ENCODE peak calls at places on chromosomes 2 and 18, in nine cellular contexts. Z is hypothalamus; Q is activated T-cell treated with anti-CD3 and anti-CD28 coated beads for 4 hours; E is left colon; P is A549; R is stimulated activated CD4-positive, alpha-beta T cell treated with anti-CD3 and anti-CD28 coated beads, Interleukin-1b, Interleukin-23, amount 100 ng/mL, for 4 hours; M is heart right ventricle; F is T1000; H is foreskin fibroblast. B is an unnamed sample.

GRCh38 chr2:226913641-226914040 is 77.8 kb downstream of the RHBDD1 start:
- DNase-seq in Z (no peak), Q (no peak), E (no peak), P (no peak), R (no peak), M (no peak), F (no peak), H (no peak), B (no peak)

GRCh38 chr2:71938108-71938507 is 209.6 kb downstream of the CYP26B1 start:
- DNase-seq in Z (no peak), Q (no peak), E (no peak), P (no peak), R (no peak), M (no peak), F (no peak), H (no peak), B (no peak)

GRCh38 chr18:24136967-24137373 is 1.9 kb upstream of the CABYR start:
- DNase-seq in Z (no peak), Q (no peak), E (no peak), P (peak), R (no peak), M (no peak), F (no peak), H (no peak), B (no peak)

GRCh38 chr2:85584354-85584856 is at the start of gene VAMP5:
- DNase-seq in Z (peak), Q (no peak), E (peak), P (no peak), R (no peak), M (no peak), F (no peak), H (no peak), B (no peak)

GRCh38 chr2:64905338-64906024 is 83.7 kb upstream of the SLC1A4 start:
- DNase-seq in Z (no peak), Q (no peak), E (peak), P (no peak), R (no peak), M (no peak), F (no peak), H (no peak), B (peak)

GRCh38 chr18:62720766-62721613 is 5.6 kb downstream of the PHLPP1 start:
- DNase-seq in Z (no peak), Q (no peak), E (no peak), P (no peak), R (no peak), M (no peak), F (no peak), H (no peak), B (no peak)

GRCh38 chr2:234463626-234464290 is 33.1 kb downstream of the ARL4C start:
- DNase-seq in Z (no peak), Q (peak), E (peak), P (peak), R (peak), M (no peak), F (no peak), H (no peak), B (no peak)

GRCh38 chr2:130828461-130828860 is 8.3 kb upstream of the ARHGEF4 start:
- DNase-seq in Z (no peak), Q (no peak), E (no peak), P (peak), R (no peak), M (no peak), F (no peak), H (no peak), B (no peak)

GRCh38 chr2:140275427-140275826 is 1495.2 kb upstream of the NXPH2 start:
- DNase-seq in Z (no peak), Q (no peak), E (no peak), P (no peak), R (no peak), M (no peak), F (no peak), H (no peak), B (no peak)

GRCh38 chr2:175207741-175208438 is 26.4 kb upstream of the ATP5MC3 start:
- DNase-seq in Z (no peak), Q (no peak), E (peak), P (no peak), R (no peak), M (peak), F (no peak), H (no peak), B (no peak)

GRCh38 chr2:27308359-27308875 is at the start of gene UCN:
- DNase-seq in Z (no peak), Q (no peak), E (peak), P (no peak), R (no peak), M (peak), F (no peak), H (no peak), B (no peak)

GRCh38 chr2:226758886-226759660 is 40.5 kb downstream of the IRS1 start:
- DNase-seq in Z (no peak), Q (no peak), E (no peak), P (no peak), R (no peak), M (no peak), F (no peak), H (peak), B (no peak)

GRCh38 chr2:23445450-23445868 is 60.5 kb downstream of the KLHL29 start:
- DNase-seq in Z (no peak), Q (no peak), E (no peak), P (no peak), R (no peak), M (no peak), F (no peak), H (peak), B (no peak)

GRCh38 chr2:70870790-70871189 is 35.2 kb upstream of the CD207 start:
- DNase-seq in Z (no peak), Q (no peak), E (no peak), P (no peak), R (no peak), M (no peak), F (no peak), H (no peak), B (no peak)

GRCh38 chr18:11052800-11053199 is 96.6 kb downstream of the PIEZO2 start:
- DNase-seq in Z (no peak), Q (no peak), E (no peak), P (no peak), R (no peak), M (no peak), F (no peak), H (no peak), B (no peak)

GRCh38 chr2:85578243-85579180 is 1.1 kb downstream of the VAMP8 start:
- DNase-seq in Z (peak), Q (no peak), E (peak), P (no peak), R (no peak), M (peak), F (no peak), H (no peak), B (peak)

GRCh38 chr2:111196435-111196834 is 75.7 kb downstream of the BCL2L11 start:
- DNase-seq in Z (no peak), Q (no peak), E (no peak), P (no peak), R (no peak), M (no peak), F (no peak), H (no peak), B (no peak)

GRCh38 chr18:25282282-25282681 is 69.7 kb downstream of the ZNF521 start:
- DNase-seq in Z (no peak), Q (no peak), E (peak), P (no peak), R (no peak), M (peak), F (no peak), H (no peak), B (no peak)

GRCh38 chr2:136000502-136000901 is 15.1 kb upstream of the DARS1 start:
- DNase-seq in Z (no peak), Q (no peak), E (no peak), P (no peak), R (no peak), M (no peak), F (no peak), H (no peak), B (no peak)

GRCh38 chr2:111202266-111203040 is 81.7 kb downstream of the BCL2L11 start:
- DNase-seq in Z (no peak), Q (no peak), E (no peak), P (no peak), R (no peak), M (no peak), F (no peak), H (peak), B (no peak)

GRCh38 chr2:128499367-128500135 is 180.9 kb upstream of the HS6ST1 start:
- DNase-seq in Z (no peak), Q (no peak), E (no peak), P (no peak), R (no peak), M (no peak), F (no peak), H (no peak), B (no peak)

B was measured in HL-60.